ENCODE peak calls at places on chromosomes 5 and 9, in six cellular contexts. One of them, this sample, is unnamed.

GRCh38 chr5:54098267-54098666 is 212.1 kb downstream of the ARL15 start:
- DNase-seq in Calu3: no peak
- DNase-seq in B cell: no peak
- DNase-seq in NCI-H82: no peak
- DNase-seq in stimulated activated CD8-positive, alpha-beta memory T cell treated with anti-CD3 and anti-CD28 coated beads, Interleukin-7, amount 100 ng/mL, for 24 hours: no peak
- DNase-seq in aorta: no peak
- DNase-seq in this sample: no peak

GRCh38 chr9:135468866-135469521 is 10.6 kb upstream of the PPP1R26 start:
- DNase-seq in stimulated activated CD8-positive, alpha-beta memory T cell treated with anti-CD3 and anti-CD28 coated beads, Interleukin-7, amount 100 ng/mL, for 24 hours: no peak
- DNase-seq in NCI-H82: no peak
- DNase-seq in B cell: no peak
- DNase-seq in aorta: no peak
- DNase-seq in Calu3: peak; percentile 35
- DNase-seq in this sample: no peak

GRCh38 chr5:165617491-165617890 is 2112.1 kb downstream of the MAT2B start:
- DNase-seq in aorta: no peak
- DNase-seq in Calu3: no peak
- DNase-seq in stimulated activated CD8-positive, alpha-beta memory T cell treated with anti-CD3 and anti-CD28 coated beads, Interleukin-7, amount 100 ng/mL, for 24 hours: no peak
- DNase-seq in B cell: no peak
- DNase-seq in NCI-H82: no peak
- DNase-seq in this sample: no peak

GRCh38 chr9:117448066-117448465 is 33.2 kb upstream of the ASTN2 start:
- DNase-seq in NCI-H82: peak; percentile 30
- DNase-seq in B cell: no peak
- DNase-seq in Calu3: no peak
- DNase-seq in stimulated activated CD8-positive, alpha-beta memory T cell treated with anti-CD3 and anti-CD28 coated beads, Interleukin-7, amount 100 ng/mL, for 24 hours: no peak
- DNase-seq in aorta: no peak
- DNase-seq in this sample: no peak

GRCh38 chr9:1083325-1083913 is 33.3 kb downstream of the DMRT2 start:
- DNase-seq in aorta: peak; percentile 81
- DNase-seq in B cell: no peak
- DNase-seq in Calu3: no peak
- DNase-seq in stimulated activated CD8-positive, alpha-beta memory T cell treated with anti-CD3 and anti-CD28 coated beads, Interleukin-7, amount 100 ng/mL, for 24 hours: no peak
- DNase-seq in NCI-H82: peak; percentile 21
- DNase-seq in this sample: no peak

GRCh38 chr5:119368238-119368630 is 12.4 kb downstream of the TNFAIP8 start:
- DNase-seq in NCI-H82: no peak
- DNase-seq in aorta: no peak
- DNase-seq in B cell: peak; percentile 58
- DNase-seq in Calu3: no peak
- DNase-seq in stimulated activated CD8-positive, alpha-beta memory T cell treated with anti-CD3 and anti-CD28 coated beads, Interleukin-7, amount 100 ng/mL, for 24 hours: no peak
- DNase-seq in this sample: no peak

GRCh38 chr5:89246252-89246651 is 363.3 kb upstream of the MEF2C start:
- DNase-seq in Calu3: no peak
- DNase-seq in B cell: no peak
- DNase-seq in NCI-H82: no peak
- DNase-seq in aorta: no peak
- DNase-seq in stimulated activated CD8-positive, alpha-beta memory T cell treated with anti-CD3 and anti-CD28 coated beads, Interleukin-7, amount 100 ng/mL, for 24 hours: no peak
- DNase-seq in this sample: no peak

GRCh38 chr5:31864015-31864414 is 225.1 kb downstream of the PDZD2 start:
- DNase-seq in B cell: no peak
- DNase-seq in NCI-H82: peak; percentile 97
- DNase-seq in stimulated activated CD8-positive, alpha-beta memory T cell treated with anti-CD3 and anti-CD28 coated beads, Interleukin-7, amount 100 ng/mL, for 24 hours: no peak
- DNase-seq in aorta: no peak
- DNase-seq in Calu3: no peak
- DNase-seq in this sample: no peak

GRCh38 chr5:37724395-37725125 is 115.3 kb downstream of the GDNF start:
- DNase-seq in aorta: no peak
- DNase-seq in stimulated activated CD8-positive, alpha-beta memory T cell treated with anti-CD3 and anti-CD28 coated beads, Interleukin-7, amount 100 ng/mL, for 24 hours: no peak
- DNase-seq in B cell: no peak
- DNase-seq in NCI-H82: no peak
- DNase-seq in Calu3: no peak
- DNase-seq in this sample: no peak

GRCh38 chr5:56669534-56670483 is 145.5 kb upstream of the MAP3K1 start:
- DNase-seq in aorta: no peak
- DNase-seq in NCI-H82: no peak
- DNase-seq in Calu3: no peak
- DNase-seq in stimulated activated CD8-positive, alpha-beta memory T cell treated with anti-CD3 and anti-CD28 coated beads, Interleukin-7, amount 100 ng/mL, for 24 hours: peak; percentile 9
- DNase-seq in B cell: peak; percentile 88
- DNase-seq in this sample: no peak

GRCh38 chr5:56671571-56671970 is 143.8 kb upstream of the MAP3K1 start:
- DNase-seq in Calu3: no peak
- DNase-seq in aorta: no peak
- DNase-seq in B cell: no peak
- DNase-seq in NCI-H82: no peak
- DNase-seq in stimulated activated CD8-positive, alpha-beta memory T cell treated with anti-CD3 and anti-CD28 coated beads, Interleukin-7, amount 100 ng/mL, for 24 hours: no peak
- DNase-seq in this sample: no peak

GRCh38 chr5:54045077-54045792 is 265.1 kb downstream of the ARL15 start:
- DNase-seq in B cell: no peak
- DNase-seq in Calu3: peak; percentile 36
- DNase-seq in aorta: no peak
- DNase-seq in NCI-H82: no peak
- DNase-seq in stimulated activated CD8-positive, alpha-beta memory T cell treated with anti-CD3 and anti-CD28 coated beads, Interleukin-7, amount 100 ng/mL, for 24 hours: no peak
- DNase-seq in this sample: no peak

GRCh38 chr9:1726993-1727759 is 288.0 kb upstream of the SMARCA2 start:
- DNase-seq in aorta: no peak
- DNase-seq in B cell: peak; percentile 5
- DNase-seq in NCI-H82: peak; percentile 1
- DNase-seq in Calu3: no peak
- DNase-seq in stimulated activated CD8-positive, alpha-beta memory T cell treated with anti-CD3 and anti-CD28 coated beads, Interleukin-7, amount 100 ng/mL, for 24 hours: no peak
- DNase-seq in this sample: no peak

GRCh38 chr5:15702102-15702501 is 202.1 kb downstream of the FBXL7 start:
- DNase-seq in stimulated activated CD8-positive, alpha-beta memory T cell treated with anti-CD3 and anti-CD28 coated beads, Interleukin-7, amount 100 ng/mL, for 24 hours: no peak
- DNase-seq in Calu3: no peak
- DNase-seq in aorta: no peak
- DNase-seq in B cell: no peak
- DNase-seq in NCI-H82: no peak
- DNase-seq in this sample: no peak

GRCh38 chr9:32581512-32582143 is 8.7 kb upstream of the NDUFB6 start:
- DNase-seq in stimulated activated CD8-positive, alpha-beta memory T cell treated with anti-CD3 and anti-CD28 coated beads, Interleukin-7, amount 100 ng/mL, for 24 hours: no peak
- DNase-seq in aorta: no peak
- DNase-seq in Calu3: peak; percentile 49
- DNase-seq in NCI-H82: peak; percentile 68
- DNase-seq in B cell: peak; percentile 55
- DNase-seq in this sample: no peak

GRCh38 chr5:109589983-109590382 is 99.7 kb upstream of the MAN2A1 start:
- DNase-seq in NCI-H82: peak; percentile 6
- DNase-seq in B cell: peak; percentile 10
- DNase-seq in aorta: no peak
- DNase-seq in stimulated activated CD8-positive, alpha-beta memory T cell treated with anti-CD3 and anti-CD28 coated beads, Interleukin-7, amount 100 ng/mL, for 24 hours: no peak
- DNase-seq in Calu3: no peak
- DNase-seq in this sample: no peak